ENCODE peak calls at places on chromosomes 3 and 15, in nine cellular contexts. One of them, this sample, is unnamed.

GRCh38 chr15:69513986-69514385 is 61.4 kb downstream of the RPLP1 start:
- DNase-seq in GM20000: no peak
- DNase-seq in adrenal gland: no peak
- DNase-seq in PC-3: no peak
- DNase-seq in DMS153: no peak
- DNase-seq in non-pigmented ciliary epithelial cell: no peak
- DNase-seq in stimulated activated CD4-positive, alpha-beta T cell treated with anti-CD3 and anti-CD28 coated beads, Interleukin-4, amount 100 ng/mL, for 24 hours: no peak
- DNase-seq in right cardiac atrium: no peak
- DNase-seq in GM19239: no peak
- DNase-seq in this sample: no peak

GRCh38 chr3:141575879-141576743 is 89.3 kb downstream of the RASA2 start:
- DNase-seq in PC-3: peak
- DNase-seq in adrenal gland: no peak
- DNase-seq in stimulated activated CD4-positive, alpha-beta T cell treated with anti-CD3 and anti-CD28 coated beads, Interleukin-4, amount 100 ng/mL, for 24 hours: no peak
- DNase-seq in right cardiac atrium: no peak
- DNase-seq in non-pigmented ciliary epithelial cell: no peak
- DNase-seq in GM20000: peak
- DNase-seq in DMS153: no peak
- DNase-seq in GM19239: peak
- DNase-seq in this sample: no peak

GRCh38 chr3:112888388-112889085 is 41.9 kb upstream of the CD200R1L start:
- DNase-seq in non-pigmented ciliary epithelial cell: no peak
- DNase-seq in GM19239: no peak
- DNase-seq in DMS153: no peak
- DNase-seq in stimulated activated CD4-positive, alpha-beta T cell treated with anti-CD3 and anti-CD28 coated beads, Interleukin-4, amount 100 ng/mL, for 24 hours: no peak
- DNase-seq in right cardiac atrium: no peak
- DNase-seq in PC-3: peak
- DNase-seq in GM20000: no peak
- DNase-seq in adrenal gland: no peak
- DNase-seq in this sample: no peak

GRCh38 chr3:48039487-48040190 is 23.4 kb upstream of the MAP4 start:
- DNase-seq in PC-3: peak
- DNase-seq in non-pigmented ciliary epithelial cell: no peak
- DNase-seq in DMS153: no peak
- DNase-seq in GM19239: no peak
- DNase-seq in GM20000: no peak
- DNase-seq in adrenal gland: no peak
- DNase-seq in right cardiac atrium: no peak
- DNase-seq in stimulated activated CD4-positive, alpha-beta T cell treated with anti-CD3 and anti-CD28 coated beads, Interleukin-4, amount 100 ng/mL, for 24 hours: no peak
- DNase-seq in this sample: no peak

GRCh38 chr3:129834580-129834979 is 58.9 kb downstream of the TMCC1 start:
- DNase-seq in adrenal gland: no peak
- DNase-seq in GM20000: no peak
- DNase-seq in non-pigmented ciliary epithelial cell: no peak
- DNase-seq in right cardiac atrium: no peak
- DNase-seq in stimulated activated CD4-positive, alpha-beta T cell treated with anti-CD3 and anti-CD28 coated beads, Interleukin-4, amount 100 ng/mL, for 24 hours: no peak
- DNase-seq in GM19239: no peak
- DNase-seq in PC-3: no peak
- DNase-seq in DMS153: no peak
- DNase-seq in this sample: no peak

GRCh38 chr15:26634319-26634718 is 138.5 kb downstream of the GABRB3 start:
- DNase-seq in DMS153: no peak
- DNase-seq in GM19239: no peak
- DNase-seq in GM20000: no peak
- DNase-seq in right cardiac atrium: no peak
- DNase-seq in non-pigmented ciliary epithelial cell: no peak
- DNase-seq in adrenal gland: no peak
- DNase-seq in PC-3: no peak
- DNase-seq in stimulated activated CD4-positive, alpha-beta T cell treated with anti-CD3 and anti-CD28 coated beads, Interleukin-4, amount 100 ng/mL, for 24 hours: no peak
- DNase-seq in this sample: no peak

GRCh38 chr3:69500604-69501003 is 114.7 kb upstream of the FRMD4B start:
- DNase-seq in adrenal gland: no peak
- DNase-seq in right cardiac atrium: peak
- DNase-seq in non-pigmented ciliary epithelial cell: no peak
- DNase-seq in GM19239: no peak
- DNase-seq in DMS153: no peak
- DNase-seq in stimulated activated CD4-positive, alpha-beta T cell treated with anti-CD3 and anti-CD28 coated beads, Interleukin-4, amount 100 ng/mL, for 24 hours: no peak
- DNase-seq in PC-3: no peak
- DNase-seq in GM20000: no peak
- DNase-seq in this sample: peak

GRCh38 chr3:166362698-166363097 is 525.5 kb upstream of the BCHE start:
- DNase-seq in GM20000: no peak
- DNase-seq in non-pigmented ciliary epithelial cell: no peak
- DNase-seq in GM19239: no peak
- DNase-seq in PC-3: peak
- DNase-seq in stimulated activated CD4-positive, alpha-beta T cell treated with anti-CD3 and anti-CD28 coated beads, Interleukin-4, amount 100 ng/mL, for 24 hours: no peak
- DNase-seq in right cardiac atrium: no peak
- DNase-seq in DMS153: peak
- DNase-seq in adrenal gland: no peak
- DNase-seq in this sample: no peak

GRCh38 chr3:188905991-188906635 is 265.7 kb upstream of the TPRG1 start:
- DNase-seq in GM19239: no peak
- DNase-seq in DMS153: no peak
- DNase-seq in right cardiac atrium: no peak
- DNase-seq in adrenal gland: no peak
- DNase-seq in non-pigmented ciliary epithelial cell: no peak
- DNase-seq in PC-3: no peak
- DNase-seq in GM20000: no peak
- DNase-seq in stimulated activated CD4-positive, alpha-beta T cell treated with anti-CD3 and anti-CD28 coated beads, Interleukin-4, amount 100 ng/mL, for 24 hours: no peak
- DNase-seq in this sample: no peak

GRCh38 chr3:151282921-151283320 is 4.6 kb upstream of the P2RY14 start:
- DNase-seq in non-pigmented ciliary epithelial cell: no peak
- DNase-seq in stimulated activated CD4-positive, alpha-beta T cell treated with anti-CD3 and anti-CD28 coated beads, Interleukin-4, amount 100 ng/mL, for 24 hours: no peak
- DNase-seq in adrenal gland: no peak
- DNase-seq in right cardiac atrium: no peak
- DNase-seq in PC-3: peak
- DNase-seq in GM20000: peak
- DNase-seq in GM19239: peak
- DNase-seq in DMS153: peak
- DNase-seq in this sample: no peak

GRCh38 chr3:61964566-61964965 is 403.2 kb downstream of the PTPRG start:
- DNase-seq in GM19239: no peak
- DNase-seq in stimulated activated CD4-positive, alpha-beta T cell treated with anti-CD3 and anti-CD28 coated beads, Interleukin-4, amount 100 ng/mL, for 24 hours: no peak
- DNase-seq in adrenal gland: no peak
- DNase-seq in GM20000: no peak
- DNase-seq in non-pigmented ciliary epithelial cell: no peak
- DNase-seq in PC-3: no peak
- DNase-seq in right cardiac atrium: no peak
- DNase-seq in DMS153: no peak
- DNase-seq in this sample: no peak

GRCh38 chr3:72287941-72288340 is 503.0 kb upstream of the PROK2 start:
- DNase-seq in adrenal gland: no peak
- DNase-seq in GM19239: no peak
- DNase-seq in DMS153: no peak
- DNase-seq in stimulated activated CD4-positive, alpha-beta T cell treated with anti-CD3 and anti-CD28 coated beads, Interleukin-4, amount 100 ng/mL, for 24 hours: no peak
- DNase-seq in GM20000: no peak
- DNase-seq in PC-3: no peak
- DNase-seq in right cardiac atrium: no peak
- DNase-seq in non-pigmented ciliary epithelial cell: no peak
- DNase-seq in this sample: no peak

GRCh38 chr15:43517354-43518072 is at the start of gene MAP1A:
- DNase-seq in stimulated activated CD4-positive, alpha-beta T cell treated with anti-CD3 and anti-CD28 coated beads, Interleukin-4, amount 100 ng/mL, for 24 hours: no peak
- DNase-seq in GM19239: no peak
- DNase-seq in PC-3: no peak
- DNase-seq in DMS153: no peak
- DNase-seq in adrenal gland: no peak
- DNase-seq in GM20000: no peak
- DNase-seq in right cardiac atrium: peak
- DNase-seq in non-pigmented ciliary epithelial cell: no peak
- DNase-seq in this sample: peak

GRCh38 chr3:10554746-10555145 is 49.4 kb upstream of the ATP2B2 start:
- DNase-seq in GM19239: no peak
- DNase-seq in right cardiac atrium: no peak
- DNase-seq in non-pigmented ciliary epithelial cell: no peak
- DNase-seq in adrenal gland: no peak
- DNase-seq in stimulated activated CD4-positive, alpha-beta T cell treated with anti-CD3 and anti-CD28 coated beads, Interleukin-4, amount 100 ng/mL, for 24 hours: no peak
- DNase-seq in DMS153: no peak
- DNase-seq in GM20000: no peak
- DNase-seq in PC-3: no peak
- DNase-seq in this sample: no peak

GRCh38 chr3:94226058-94226457 is 163.2 kb downstream of the NSUN3 start:
- DNase-seq in adrenal gland: no peak
- DNase-seq in right cardiac atrium: no peak
- DNase-seq in GM20000: no peak
- DNase-seq in PC-3: peak
- DNase-seq in non-pigmented ciliary epithelial cell: peak
- DNase-seq in stimulated activated CD4-positive, alpha-beta T cell treated with anti-CD3 and anti-CD28 coated beads, Interleukin-4, amount 100 ng/mL, for 24 hours: no peak
- DNase-seq in DMS153: no peak
- DNase-seq in GM19239: no peak
- DNase-seq in this sample: no peak

GRCh38 chr3:55343486-55344357 is 143.4 kb downstream of the WNT5A start:
- DNase-seq in GM19239: no peak
- DNase-seq in GM20000: no peak
- DNase-seq in stimulated activated CD4-positive, alpha-beta T cell treated with anti-CD3 and anti-CD28 coated beads, Interleukin-4, amount 100 ng/mL, for 24 hours: no peak
- DNase-seq in PC-3: no peak
- DNase-seq in adrenal gland: no peak
- DNase-seq in non-pigmented ciliary epithelial cell: no peak
- DNase-seq in DMS153: no peak
- DNase-seq in right cardiac atrium: no peak
- DNase-seq in this sample: no peak

GRCh38 chr15:64600794-64601193 is 140.4 kb downstream of the ZNF609 start:
- DNase-seq in non-pigmented ciliary epithelial cell: no peak
- DNase-seq in stimulated activated CD4-positive, alpha-beta T cell treated with anti-CD3 and anti-CD28 coated beads, Interleukin-4, amount 100 ng/mL, for 24 hours: no peak
- DNase-seq in DMS153: no peak
- DNase-seq in adrenal gland: no peak
- DNase-seq in PC-3: no peak
- DNase-seq in GM20000: no peak
- DNase-seq in GM19239: no peak
- DNase-seq in right cardiac atrium: no peak
- DNase-seq in this sample: no peak

GRCh38 chr3:176633511-176633910 is 563.8 kb downstream of the TBL1XR1 start:
- DNase-seq in PC-3: peak
- DNase-seq in stimulated activated CD4-positive, alpha-beta T cell treated with anti-CD3 and anti-CD28 coated beads, Interleukin-4, amount 100 ng/mL, for 24 hours: no peak
- DNase-seq in adrenal gland: no peak
- DNase-seq in DMS153: no peak
- DNase-seq in GM20000: no peak
- DNase-seq in non-pigmented ciliary epithelial cell: no peak
- DNase-seq in GM19239: no peak
- DNase-seq in right cardiac atrium: no peak
- DNase-seq in this sample: no peak

GRCh38 chr3:136651585-136651984 is 100.6 kb downstream of the STAG1 start:
- DNase-seq in adrenal gland: no peak
- DNase-seq in DMS153: no peak
- DNase-seq in non-pigmented ciliary epithelial cell: no peak
- DNase-seq in PC-3: no peak
- DNase-seq in GM20000: no peak
- DNase-seq in right cardiac atrium: no peak
- DNase-seq in stimulated activated CD4-positive, alpha-beta T cell treated with anti-CD3 and anti-CD28 coated beads, Interleukin-4, amount 100 ng/mL, for 24 hours: no peak
- DNase-seq in GM19239: no peak
- DNase-seq in this sample: no peak

GRCh38 chr3:106609666-106610301 is 741.0 kb upstream of the CBLB start:
- DNase-seq in stimulated activated CD4-positive, alpha-beta T cell treated with anti-CD3 and anti-CD28 coated beads, Interleukin-4, amount 100 ng/mL, for 24 hours: peak
- DNase-seq in non-pigmented ciliary epithelial cell: peak
- DNase-seq in DMS153: peak
- DNase-seq in PC-3: peak
- DNase-seq in right cardiac atrium: peak
- DNase-seq in GM20000: peak
- DNase-seq in adrenal gland: peak
- DNase-seq in GM19239: peak
- DNase-seq in this sample: peak

GRCh38 chr3:42451116-42451515 is 40.7 kb upstream of the LYZL4 start:
- DNase-seq in GM20000: no peak
- DNase-seq in PC-3: no peak
- DNase-seq in GM19239: no peak
- DNase-seq in non-pigmented ciliary epithelial cell: no peak
- DNase-seq in DMS153: no peak
- DNase-seq in right cardiac atrium: no peak
- DNase-seq in adrenal gland: no peak
- DNase-seq in stimulated activated CD4-positive, alpha-beta T cell treated with anti-CD3 and anti-CD28 coated beads, Interleukin-4, amount 100 ng/mL, for 24 hours: no peak
- DNase-seq in this sample: no peak

GRCh38 chr3:191973820-191974219 is 512.9 kb downstream of the PYDC2 start:
- DNase-seq in adrenal gland: no peak
- DNase-seq in PC-3: no peak
- DNase-seq in non-pigmented ciliary epithelial cell: no peak
- DNase-seq in GM20000: no peak
- DNase-seq in stimulated activated CD4-positive, alpha-beta T cell treated with anti-CD3 and anti-CD28 coated beads, Interleukin-4, amount 100 ng/mL, for 24 hours: no peak
- DNase-seq in right cardiac atrium: no peak
- DNase-seq in GM19239: no peak
- DNase-seq in DMS153: no peak
- DNase-seq in this sample: no peak

GRCh38 chr3:147449669-147450068 is 40.5 kb downstream of the ZIC1 start:
- DNase-seq in DMS153: no peak
- DNase-seq in GM20000: no peak
- DNase-seq in non-pigmented ciliary epithelial cell: no peak
- DNase-seq in PC-3: no peak
- DNase-seq in GM19239: no peak
- DNase-seq in right cardiac atrium: no peak
- DNase-seq in adrenal gland: no peak
- DNase-seq in stimulated activated CD4-positive, alpha-beta T cell treated with anti-CD3 and anti-CD28 coated beads, Interleukin-4, amount 100 ng/mL, for 24 hours: no peak
- DNase-seq in this sample: no peak

GRCh38 chr15:90266061-90266431 is 574 bp downstream of the NGRN start:
- DNase-seq in GM20000: peak
- DNase-seq in PC-3: peak
- DNase-seq in adrenal gland: peak
- DNase-seq in DMS153: no peak
- DNase-seq in right cardiac atrium: peak
- DNase-seq in non-pigmented ciliary epithelial cell: no peak
- DNase-seq in stimulated activated CD4-positive, alpha-beta T cell treated with anti-CD3 and anti-CD28 coated beads, Interleukin-4, amount 100 ng/mL, for 24 hours: peak
- DNase-seq in GM19239: no peak
- DNase-seq in this sample: peak

GRCh38 chr15:68578960-68579935 is at the start of gene CORO2B:
- DNase-seq in GM20000: peak
- DNase-seq in adrenal gland: no peak
- DNase-seq in right cardiac atrium: peak
- DNase-seq in DMS153: no peak
- DNase-seq in non-pigmented ciliary epithelial cell: no peak
- DNase-seq in PC-3: peak
- DNase-seq in GM19239: no peak
- DNase-seq in stimulated activated CD4-positive, alpha-beta T cell treated with anti-CD3 and anti-CD28 coated beads, Interleukin-4, amount 100 ng/mL, for 24 hours: peak
- DNase-seq in this sample: peak

GRCh38 chr15:100204771-100205170 is 137.0 kb downstream of the ADAMTS17 start:
- DNase-seq in right cardiac atrium: no peak
- DNase-seq in DMS153: no peak
- DNase-seq in GM19239: no peak
- DNase-seq in GM20000: no peak
- DNase-seq in adrenal gland: no peak
- DNase-seq in non-pigmented ciliary epithelial cell: no peak
- DNase-seq in PC-3: no peak
- DNase-seq in stimulated activated CD4-positive, alpha-beta T cell treated with anti-CD3 and anti-CD28 coated beads, Interleukin-4, amount 100 ng/mL, for 24 hours: no peak
- DNase-seq in this sample: no peak

GRCh38 chr3:11385329-11385728 is 113.1 kb downstream of the ATG7 start:
- DNase-seq in PC-3: no peak
- DNase-seq in GM19239: no peak
- DNase-seq in right cardiac atrium: no peak
- DNase-seq in GM20000: no peak
- DNase-seq in stimulated activated CD4-positive, alpha-beta T cell treated with anti-CD3 and anti-CD28 coated beads, Interleukin-4, amount 100 ng/mL, for 24 hours: no peak
- DNase-seq in DMS153: no peak
- DNase-seq in adrenal gland: no peak
- DNase-seq in non-pigmented ciliary epithelial cell: no peak
- DNase-seq in this sample: no peak

GRCh38 chr15:73601449-73602425 is 31.5 kb downstream of the NPTN start:
- DNase-seq in non-pigmented ciliary epithelial cell: no peak
- DNase-seq in adrenal gland: peak
- DNase-seq in PC-3: peak
- DNase-seq in DMS153: no peak
- DNase-seq in GM19239: no peak
- DNase-seq in stimulated activated CD4-positive, alpha-beta T cell treated with anti-CD3 and anti-CD28 coated beads, Interleukin-4, amount 100 ng/mL, for 24 hours: no peak
- DNase-seq in GM20000: no peak
- DNase-seq in right cardiac atrium: peak
- DNase-seq in this sample: peak

GRCh38 chr3:182007441-182007840 is 295.7 kb downstream of the SOX2 start:
- DNase-seq in stimulated activated CD4-positive, alpha-beta T cell treated with anti-CD3 and anti-CD28 coated beads, Interleukin-4, amount 100 ng/mL, for 24 hours: no peak
- DNase-seq in PC-3: no peak
- DNase-seq in non-pigmented ciliary epithelial cell: no peak
- DNase-seq in GM20000: no peak
- DNase-seq in GM19239: no peak
- DNase-seq in adrenal gland: no peak
- DNase-seq in DMS153: no peak
- DNase-seq in right cardiac atrium: no peak
- DNase-seq in this sample: no peak

GRCh38 chr15:71812966-71813722 is 2.8 kb downstream of the NR2E3 start:
- DNase-seq in PC-3: no peak
- DNase-seq in DMS153: no peak
- DNase-seq in GM19239: no peak
- DNase-seq in right cardiac atrium: no peak
- DNase-seq in GM20000: no peak
- DNase-seq in adrenal gland: no peak
- DNase-seq in non-pigmented ciliary epithelial cell: no peak
- DNase-seq in stimulated activated CD4-positive, alpha-beta T cell treated with anti-CD3 and anti-CD28 coated beads, Interleukin-4, amount 100 ng/mL, for 24 hours: no peak
- DNase-seq in this sample: no peak

GRCh38 chr3:111541391-111541790 is 606 bp upstream of the CD96 start:
- DNase-seq in GM19239: no peak
- DNase-seq in adrenal gland: no peak
- DNase-seq in non-pigmented ciliary epithelial cell: no peak
- DNase-seq in GM20000: no peak
- DNase-seq in PC-3: no peak
- DNase-seq in right cardiac atrium: no peak
- DNase-seq in stimulated activated CD4-positive, alpha-beta T cell treated with anti-CD3 and anti-CD28 coated beads, Interleukin-4, amount 100 ng/mL, for 24 hours: no peak
- DNase-seq in DMS153: no peak
- DNase-seq in this sample: no peak